ENCODE peak calls at places on chromosomes 2 and 18, in six cellular contexts. K is uterus, N is right lobe of liver, D is PC-3, O is LNCaP clone FGC, G is endodermal cell. V is an unnamed sample.

GRCh38 chr2:241671457-241672240 is 15.0 kb downstream of the DTYMK start:
- DNase-seq in K (no peak), N (no peak), D (no peak), O (no peak), G (no peak), V (no peak)

GRCh38 chr2:86302320-86302719 is 35.1 kb downstream of the REEP1 start:
- DNase-seq in K (no peak), N (no peak), D (no peak), O (peak), G (no peak), V (no peak)

GRCh38 chr2:179860255-179861026 is 971 bp downstream of the ZNF385B start:
- DNase-seq in K (no peak), N (peak), D (no peak), O (no peak), G (peak), V (no peak)

GRCh38 chr2:36137612-36138011 is 218.0 kb upstream of the CRIM1 start:
- DNase-seq in K (no peak), N (no peak), D (no peak), O (no peak), G (no peak), V (no peak)

GRCh38 chr2:112155331-112156151 is 17.4 kb downstream of the FBLN7 start:
- DNase-seq in K (no peak), N (no peak), D (no peak), O (no peak), G (no peak), V (no peak)

GRCh38 chr2:23549821-23550535 is 165.0 kb downstream of the KLHL29 start:
- DNase-seq in K (no peak), N (no peak), D (no peak), O (no peak), G (no peak), V (no peak)

GRCh38 chr2:236840857-236841256 is 244.8 kb upstream of the COPS8 start:
- DNase-seq in K (no peak), N (no peak), D (no peak), O (no peak), G (no peak), V (no peak)

GRCh38 chr2:30361751-30362394 is 85.2 kb upstream of the LCLAT1 start:
- DNase-seq in K (no peak), N (no peak), D (peak), O (no peak), G (no peak), V (peak)

GRCh38 chr2:238380785-238381184 is 45.9 kb upstream of the ASB1 start:
- DNase-seq in K (no peak), N (no peak), D (peak), O (peak), G (no peak), V (peak)

DNA sequence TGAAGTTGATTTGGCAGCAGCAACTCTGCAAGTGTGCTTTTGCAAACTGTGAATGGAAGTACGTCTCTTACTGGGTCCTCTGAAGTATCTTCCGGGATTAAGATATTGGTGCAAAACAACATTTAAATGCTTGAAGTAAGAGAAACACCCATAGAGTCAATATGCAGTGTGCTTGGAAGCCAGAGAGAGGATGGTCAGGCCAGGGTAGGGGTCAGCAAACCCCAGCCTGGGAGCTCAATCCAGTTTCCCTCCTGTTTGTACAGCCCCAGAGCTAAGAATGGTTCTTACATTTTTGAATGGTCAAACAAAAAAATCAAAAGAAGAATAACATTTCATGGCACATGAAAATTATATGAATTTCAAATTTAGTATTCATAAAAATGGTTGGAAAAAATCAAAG is 13.5 kb downstream of the CCDC68 start:
- DNase-seq in K (no peak), N (no peak), D (no peak), O (peak), G (no peak), V (no peak)
- H3K4me3 ChIP-seq in K (no peak), N (peak), D (peak), O (no peak), G (no peak), V (peak)

GRCh38 chr18:45738660-45739059 is 14.7 kb downstream of the SLC14A1 start:
- DNase-seq in K (no peak), N (no peak), D (no peak), O (no peak), G (peak), V (no peak)
- TF ChIP-seq CTCF in K (no peak), N (no peak), D (no peak), O (no peak), G (peak), V (no peak)

DNA sequence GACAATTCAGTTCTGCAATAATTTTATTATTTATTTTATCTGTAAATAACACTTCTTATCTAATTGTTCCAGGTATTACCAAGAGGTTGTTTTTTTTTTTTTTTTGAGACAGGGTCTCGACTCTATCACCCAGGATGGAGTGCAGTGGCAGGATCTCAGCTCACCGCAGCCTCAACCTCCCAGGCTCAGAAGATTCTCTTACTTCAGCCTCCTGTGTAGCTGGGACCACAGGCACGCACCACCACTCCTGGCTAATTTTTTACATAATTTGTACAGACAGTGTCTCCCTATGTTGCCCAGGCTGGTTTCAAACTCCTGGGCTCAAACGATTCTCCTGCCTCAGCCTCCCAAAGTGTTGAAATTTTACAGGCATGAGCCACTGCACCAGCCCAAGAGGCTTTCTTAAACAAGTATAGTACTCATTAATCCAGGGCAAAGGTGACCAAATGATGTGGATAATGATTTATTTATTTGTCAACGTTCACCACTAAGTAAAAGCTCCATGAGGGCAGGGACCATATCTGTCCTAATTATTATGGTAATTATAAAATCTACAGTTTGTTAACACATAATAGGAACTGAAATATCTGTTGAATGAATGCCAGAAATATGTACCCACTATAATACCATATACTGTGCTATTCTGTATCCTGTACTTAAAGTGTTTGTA is 12.0 kb downstream of the STK17B start:
- DNase-seq in K (no peak), N (no peak), D (peak), O (no peak), G (no peak), V (no peak)
- H3K4me3 ChIP-seq in K (no peak), N (no peak), D (peak), O (no peak), G (no peak), V (no peak)

GRCh38 chr2:46131-46470 is 204 bp downstream of the FAM110C start:
- DNase-seq in K (no peak), N (no peak), D (no peak), O (no peak), G (no peak), V (no peak)

GRCh38 chr2:42788-43187 is 3.5 kb downstream of the FAM110C start:
- DNase-seq in K (no peak), N (no peak), D (peak), O (no peak), G (no peak), V (peak)

GRCh38 chr2:45342-46130 is 769 bp downstream of the FAM110C start:
- DNase-seq in K (peak), N (no peak), D (peak), O (no peak), G (peak), V (peak)

GRCh38 chr2:46471-47345 is at the start of gene FAM110C:
- DNase-seq in K (peak), N (peak), D (peak), O (no peak), G (peak), V (peak)

DNA sequence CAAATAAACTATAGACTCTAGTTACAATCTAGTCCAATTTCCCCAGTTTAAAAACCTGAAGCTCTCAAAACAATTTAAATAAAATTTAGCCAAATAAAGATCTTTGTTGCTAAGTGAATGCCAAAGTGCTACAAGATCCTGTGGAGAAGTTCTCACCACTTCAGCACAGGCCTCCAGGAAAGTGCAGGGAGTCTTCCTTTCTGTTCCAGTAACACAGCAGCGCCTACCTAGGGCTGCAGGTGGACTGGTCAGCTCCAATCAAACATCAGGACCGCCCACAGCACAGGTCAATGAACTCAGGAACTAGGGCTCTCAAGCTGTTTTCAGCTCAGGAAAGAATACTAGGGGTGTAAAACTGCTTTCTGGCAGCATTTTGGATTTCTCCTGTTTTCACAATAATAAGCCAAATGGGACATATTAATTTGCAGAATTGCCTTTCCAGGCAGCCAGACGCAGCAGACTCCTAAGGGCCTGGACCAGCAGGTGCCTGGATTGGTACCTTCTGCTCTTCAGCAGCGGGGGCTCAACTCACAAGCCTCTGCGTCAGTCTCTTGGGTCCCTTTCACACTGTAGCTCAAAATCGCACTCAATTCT is 1.5 kb downstream of the FAM110C start:
- DNase-seq in K (no peak), N (peak), D (peak), O (no peak), G (peak), V (peak)
- TF ChIP-seq CTCF in K (no peak), N (peak), D (no peak), O (no peak), G (no peak), V (peak)

DNA sequence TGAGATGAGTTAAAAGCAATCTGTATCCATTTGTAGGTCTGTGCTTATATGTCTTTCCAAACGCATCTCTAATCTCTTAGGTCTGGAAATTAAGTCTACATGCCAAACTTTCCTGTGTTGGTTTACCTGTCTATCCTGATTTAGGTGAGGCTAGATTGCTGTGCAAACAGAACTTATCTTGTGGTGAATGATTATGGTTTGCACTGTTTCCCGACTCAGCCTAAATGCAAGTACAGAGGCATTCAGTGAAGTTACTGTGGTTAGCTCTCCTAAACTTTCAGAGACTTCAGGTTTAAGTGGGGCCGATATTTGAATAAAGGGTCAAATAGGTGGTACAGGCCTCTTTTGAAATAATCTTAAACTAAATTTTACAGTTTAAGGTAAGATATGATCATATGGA is 103.5 kb downstream of the ICOS start:
- DNase-seq in K (no peak), N (no peak), D (no peak), O (no peak), G (no peak), V (no peak)
- H3K4me3 ChIP-seq in K (no peak), N (no peak), D (no peak), O (no peak), G (no peak), V (no peak)

GRCh38 chr18:31398191-31398590 is 21.6 kb downstream of the DSG4 start:
- DNase-seq in K (no peak), N (no peak), D (no peak), O (no peak), G (no peak), V (no peak)

GRCh38 chr18:31400191-31400590 is 23.6 kb downstream of the DSG4 start:
- DNase-seq in K (no peak), N (no peak), D (no peak), O (no peak), G (no peak), V (no peak)

GRCh38 chr18:31393286-31393685 is 16.7 kb downstream of the DSG4 start:
- DNase-seq in K (no peak), N (no peak), D (no peak), O (no peak), G (no peak), V (no peak)

GRCh38 chr18:31399336-31400032 is 22.9 kb downstream of the DSG4 start:
- DNase-seq in K (no peak), N (no peak), D (peak), O (no peak), G (no peak), V (peak)

DNA sequence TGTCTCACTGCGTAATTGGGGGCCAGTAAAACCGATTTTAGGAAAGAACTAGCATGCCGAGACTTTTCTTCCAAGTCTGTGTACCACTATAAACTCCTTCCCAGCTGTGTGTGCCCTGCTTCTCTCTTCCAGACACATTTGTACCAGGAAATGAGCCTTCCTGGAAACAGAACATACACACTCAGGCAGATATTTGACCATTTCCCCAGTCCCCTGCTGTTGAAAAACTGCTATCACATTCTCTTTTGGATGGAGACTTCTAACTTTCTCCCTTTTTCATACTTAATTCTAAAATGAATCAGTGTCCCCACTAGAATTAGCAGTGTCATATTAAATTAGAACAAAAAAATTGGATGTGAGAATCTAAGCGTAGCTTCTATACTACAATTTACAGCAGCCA is 20.2 kb downstream of the DSG4 start:
- DNase-seq in K (no peak), N (no peak), D (no peak), O (no peak), G (no peak), V (no peak)
- TF ChIP-seq CTCF in K (no peak), N (no peak), D (no peak), O (no peak), G (peak), V (no peak)

V was measured in epithelial cell of esophagus.